ENCODE peak calls at places on chromosomes 5 and 9, in four cellular contexts. One of them, this sample, is unnamed.

GRCh38 chr5:36502608-36503007 is 103.8 kb upstream of the SLC1A3 start:
- DNase-seq in A549: no peak
- DNase-seq in K562: no peak
- DNase-seq in HepG2: no peak
- DNase-seq in this sample: no peak

GRCh38 chr5:151151263-151151660 is 6.3 kb downstream of the ANXA6 start:
- DNase-seq in HepG2: no peak
- DNase-seq in A549: no peak
- DNase-seq in K562: no peak
- DNase-seq in this sample: no peak

GRCh38 chr9:72383978-72384709 is 19.1 kb upstream of the ZFAND5 start:
- DNase-seq in HepG2: no peak
- DNase-seq in A549: peak
- DNase-seq in K562: no peak
- DNase-seq in this sample: no peak

GRCh38 chr5:65625743-65626142 is 916 bp downstream of the SHLD3 start:
- DNase-seq in K562: peak
- DNase-seq in HepG2: no peak
- DNase-seq in A549: no peak
- DNase-seq in this sample: no peak

GRCh38 chr9:75053869-75054268 is 25.8 kb upstream of the CARNMT1 start:
- DNase-seq in K562: no peak
- DNase-seq in A549: no peak
- DNase-seq in HepG2: no peak
- DNase-seq in this sample: no peak

GRCh38 chr5:157342822-157343402 is 77.0 kb downstream of the CYFIP2 start:
- DNase-seq in K562: peak
- DNase-seq in A549: peak
- DNase-seq in HepG2: peak
- DNase-seq in this sample: peak

GRCh38 chr9:81989700-81990099 is 1.1 kb downstream of the SPATA31D1 start:
- DNase-seq in HepG2: no peak
- DNase-seq in K562: no peak
- DNase-seq in A549: no peak
- DNase-seq in this sample: no peak

GRCh38 chr5:119355636-119356383 is at the start of gene TNFAIP8:
- DNase-seq in A549: no peak
- DNase-seq in K562: no peak
- DNase-seq in HepG2: peak
- DNase-seq in this sample: peak

GRCh38 chr9:121840838-121841760 is 189.7 kb downstream of the DAB2IP start:
- DNase-seq in HepG2: no peak
- DNase-seq in K562: no peak
- DNase-seq in A549: no peak
- DNase-seq in this sample: no peak

GRCh38 chr9:129262261-129262660 is 84.2 kb upstream of the IER5L start:
- DNase-seq in K562: no peak
- DNase-seq in A549: no peak
- DNase-seq in HepG2: no peak
- DNase-seq in this sample: no peak

GRCh38 chr9:87119328-87119881 is 172.1 kb upstream of the GAS1 start:
- DNase-seq in HepG2: no peak
- DNase-seq in K562: no peak
- DNase-seq in A549: no peak
- DNase-seq in this sample: no peak

GRCh38 chr5:25544652-25545249 is 900.0 kb upstream of the CDH10 start:
- DNase-seq in K562: peak
- DNase-seq in A549: peak
- DNase-seq in HepG2: peak
- DNase-seq in this sample: peak

GRCh38 chr9:37486616-37487544 is 1.1 kb downstream of the POLR1E start:
- DNase-seq in K562: peak
- DNase-seq in A549: no peak
- DNase-seq in HepG2: no peak
- DNase-seq in this sample: no peak

GRCh38 chr9:82488702-82489578 is 500.4 kb downstream of the SPATA31D1 start:
- DNase-seq in HepG2: peak
- DNase-seq in A549: no peak
- DNase-seq in K562: no peak
- DNase-seq in this sample: no peak

GRCh38 chr9:137744632-137745183 is 125.9 kb downstream of the EHMT1 start:
- DNase-seq in HepG2: no peak
- DNase-seq in K562: no peak
- DNase-seq in A549: no peak
- DNase-seq in this sample: no peak

GRCh38 chr9:105026451-105026850 is 98.5 kb upstream of the ABCA1 start:
- DNase-seq in K562: no peak
- DNase-seq in A549: no peak
- DNase-seq in HepG2: no peak
- DNase-seq in this sample: no peak

GRCh38 chr5:91266184-91266705 is 116.9 kb downstream of the ARRDC3 start:
- DNase-seq in K562: peak
- DNase-seq in A549: peak
- DNase-seq in HepG2: no peak
- DNase-seq in this sample: no peak

GRCh38 chr5:154358410-154359221 is 87.2 kb upstream of the SAP30L start:
- DNase-seq in K562: no peak
- DNase-seq in HepG2: no peak
- DNase-seq in A549: no peak
- DNase-seq in this sample: no peak

GRCh38 chr5:142275496-142275895 is 49.3 kb downstream of the SPRY4 start:
- DNase-seq in HepG2: no peak
- DNase-seq in K562: no peak
- DNase-seq in A549: no peak
- DNase-seq in this sample: no peak

GRCh38 chr5:42950466-42951168 is 89.5 kb downstream of the ANXA2R start:
- DNase-seq in HepG2: no peak
- DNase-seq in K562: peak
- DNase-seq in A549: peak
- DNase-seq in this sample: peak

GRCh38 chr5:56247596-56247995 is 14.5 kb upstream of the ANKRD55 start:
- DNase-seq in HepG2: no peak
- DNase-seq in K562: no peak
- DNase-seq in A549: no peak
- DNase-seq in this sample: no peak

GRCh38 chr9:113011911-113012381 is at the start of gene ZNF883:
- DNase-seq in HepG2: peak
- DNase-seq in A549: peak
- DNase-seq in K562: peak
- DNase-seq in this sample: peak

GRCh38 chr5:65954200-65954599 is 27.8 kb downstream of the ERBIN start:
- DNase-seq in K562: no peak
- DNase-seq in HepG2: no peak
- DNase-seq in A549: no peak
- DNase-seq in this sample: no peak

GRCh38 chr9:136762915-136763648 is 1.2 kb downstream of the LCN15 start:
- DNase-seq in K562: peak
- DNase-seq in A549: peak
- DNase-seq in HepG2: peak
- DNase-seq in this sample: peak

GRCh38 chr9:91379461-91379860 is 17.7 kb upstream of the AUH start:
- DNase-seq in K562: no peak
- DNase-seq in HepG2: no peak
- DNase-seq in A549: no peak
- DNase-seq in this sample: no peak

GRCh38 chr9:98774746-98775145 is 21.6 kb downstream of the ANKS6 start:
- DNase-seq in K562: peak
- DNase-seq in HepG2: no peak
- DNase-seq in A549: peak
- DNase-seq in this sample: peak

GRCh38 chr9:127065592-127065991 is 56.8 kb downstream of the ANGPTL2 start:
- DNase-seq in K562: no peak
- DNase-seq in HepG2: no peak
- DNase-seq in A549: no peak
- DNase-seq in this sample: no peak

GRCh38 chr5:55691265-55692105 is 20.6 kb downstream of the SLC38A9 start:
- DNase-seq in A549: peak
- DNase-seq in HepG2: peak
- DNase-seq in K562: peak
- DNase-seq in this sample: no peak

GRCh38 chr9:71990466-71990865 is 69.9 kb downstream of the C9orf57 start:
- DNase-seq in A549: no peak
- DNase-seq in HepG2: no peak
- DNase-seq in K562: no peak
- DNase-seq in this sample: no peak

GRCh38 chr9:21119093-21119770 is 22.4 kb downstream of the IFNW1 start:
- DNase-seq in A549: no peak
- DNase-seq in K562: no peak
- DNase-seq in HepG2: no peak
- DNase-seq in this sample: no peak

GRCh38 chr9:136297016-136297691 is 6.7 kb downstream of the CCDC187 start:
- DNase-seq in HepG2: peak
- DNase-seq in K562: no peak
- DNase-seq in A549: no peak
- DNase-seq in this sample: no peak

DNA sequence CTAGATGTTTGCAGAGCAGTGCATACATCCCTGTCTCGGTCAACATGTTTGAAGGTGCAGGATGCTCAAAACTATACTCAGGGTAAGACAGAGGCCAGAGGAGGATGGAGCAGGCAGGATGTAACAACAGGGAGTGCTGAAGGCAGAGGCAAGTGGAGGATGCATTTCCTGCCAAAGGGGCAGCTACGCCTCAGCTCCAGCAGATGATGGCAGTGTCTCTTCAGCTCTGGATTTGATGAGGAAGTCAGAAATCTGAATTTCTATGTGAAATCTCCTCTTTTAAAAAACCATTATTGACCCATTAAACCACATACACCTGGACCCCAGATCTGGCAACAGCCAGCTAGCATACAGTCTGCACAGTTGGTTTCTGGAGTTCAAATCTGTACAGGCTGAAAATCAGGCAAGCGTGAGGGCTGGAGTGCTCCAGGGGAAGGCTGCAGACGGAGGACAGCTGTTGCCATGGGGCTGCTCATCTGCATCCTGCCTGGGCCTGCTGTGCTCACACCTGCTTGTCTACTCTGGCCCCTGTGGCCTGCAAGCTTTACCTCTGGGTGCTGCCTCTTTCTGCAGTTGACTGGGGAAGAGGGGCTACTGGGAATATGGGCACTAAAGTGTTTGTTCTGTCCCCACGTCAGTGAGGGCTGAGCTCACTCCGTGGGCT is 152.9 kb upstream of the SLC28A3 start:
- DNase-seq in A549: no peak
- DNase-seq in K562: no peak
- DNase-seq in HepG2: no peak
- DNase-seq in this sample: peak
- TF ChIP-seq HMGXB4 in A549: no peak
- TF ChIP-seq HMGXB4 in K562: no peak
- TF ChIP-seq HMGXB4 in HepG2: no peak
- TF ChIP-seq HMGXB4 in this sample: no peak

GRCh38 chr9:76756273-76756650 is 8.0 kb upstream of the PCA3 start:
- DNase-seq in A549: peak
- DNase-seq in HepG2: peak
- DNase-seq in K562: no peak
- DNase-seq in this sample: peak
- TF ChIP-seq CTCF in A549: peak
- TF ChIP-seq CTCF in HepG2: peak
- TF ChIP-seq CTCF in K562: peak
- TF ChIP-seq CTCF in this sample: no peak

GRCh38 chr5:173198049-173198448 is 37.0 kb downstream of the NKX2-5 start:
- DNase-seq in HepG2: no peak
- DNase-seq in A549: no peak
- DNase-seq in K562: no peak
- DNase-seq in this sample: no peak
- TF ChIP-seq HMGXB4 in HepG2: no peak
- TF ChIP-seq HMGXB4 in A549: no peak
- TF ChIP-seq HMGXB4 in K562: no peak
- TF ChIP-seq HMGXB4 in this sample: no peak

GRCh38 chr5:107257885-107258520 is 412.7 kb downstream of the EFNA5 start:
- DNase-seq in HepG2: no peak
- DNase-seq in A549: peak
- DNase-seq in K562: no peak
- DNase-seq in this sample: no peak
- TF ChIP-seq CTCF in HepG2: no peak
- TF ChIP-seq CTCF in A549: no peak
- TF ChIP-seq CTCF in K562: no peak
- TF ChIP-seq CTCF in this sample: no peak

GRCh38 chr9:14779566-14780022 is 57.1 kb upstream of the CER1 start:
- DNase-seq in K562: no peak
- DNase-seq in A549: no peak
- DNase-seq in HepG2: no peak
- DNase-seq in this sample: no peak
- TF ChIP-seq HMGXB4 in K562: no peak
- TF ChIP-seq HMGXB4 in A549: no peak
- TF ChIP-seq HMGXB4 in HepG2: no peak
- TF ChIP-seq HMGXB4 in this sample: no peak

DNA sequence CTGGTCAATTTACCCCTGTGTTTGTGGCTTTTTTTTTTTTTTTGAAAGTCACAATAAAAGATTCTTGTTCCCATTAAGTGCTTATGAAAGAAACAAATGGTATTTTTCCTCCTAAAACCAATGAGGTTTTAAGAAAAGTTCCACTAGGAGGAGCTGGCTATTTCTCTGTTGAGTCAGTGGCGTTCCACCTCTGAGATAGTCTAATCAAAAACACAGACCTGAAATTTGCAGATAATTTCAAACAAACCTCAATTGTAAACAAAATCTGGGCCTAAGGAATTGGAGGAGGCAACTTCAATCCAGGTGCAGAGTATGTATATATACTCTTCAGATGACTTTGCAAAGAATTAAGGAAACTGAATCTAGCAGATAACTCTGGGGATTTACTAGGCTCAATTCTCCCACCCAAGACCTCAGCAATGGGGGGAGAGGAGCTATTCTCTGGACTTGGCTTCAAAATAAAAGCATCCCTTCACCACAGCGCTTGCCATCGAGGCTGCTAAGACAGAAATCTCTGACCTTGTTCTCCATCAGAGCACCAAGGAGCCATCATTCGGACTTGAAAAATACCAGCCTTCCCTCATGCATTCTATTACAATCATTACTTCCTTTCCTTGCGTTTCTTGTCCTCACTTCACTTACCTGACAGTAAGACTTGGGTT is 52.4 kb downstream of the FANCC start:
- DNase-seq in K562: peak
- DNase-seq in A549: peak
- DNase-seq in HepG2: no peak
- DNase-seq in this sample: no peak
- TF ChIP-seq CTCF in K562: peak
- TF ChIP-seq CTCF in A549: peak
- TF ChIP-seq CTCF in HepG2: peak
- TF ChIP-seq CTCF in this sample: no peak

This sample was measured in WTC11.